ENCODE peak calls at places on chromosome 7, in nine cellular contexts. U is LHCN-M2; K is tibial artery; X is central memory CD4-positive, alpha-beta T cell; N is DMS153; S is GM06990; L is HFFc6; M is NCI-H1105; A is posterior vena cava. O is an unnamed sample.

GRCh38 chr7:98418636-98419315 is 17.9 kb upstream of the BAIAP2L1 start:
- DNase-seq in U (peak), K (no peak), X (no peak), N (peak), S (no peak), L (peak), M (no peak), A (no peak), O (peak)

GRCh38 chr7:28953628-28954027 is 4.5 kb downstream of the TRIL start:
- DNase-seq in U (peak), K (no peak), X (no peak), N (peak), S (no peak), L (no peak), M (no peak), A (no peak), O (peak)

GRCh38 chr7:142420554-142421362 is 162.9 kb upstream of the PRSS58 start:
- DNase-seq in U (peak), K (no peak), X (no peak), N (no peak), S (no peak), L (peak), M (no peak), A (no peak), O (peak)

GRCh38 chr7:102872460-102872859 is 40.3 kb upstream of the LRRC17 start:
- DNase-seq in U (peak), K (no peak), X (no peak), N (no peak), S (no peak), L (peak), M (no peak), A (no peak), O (peak)

GRCh38 chr7:147483634-147484292 is 1106.8 kb upstream of the C7orf33 start:
- DNase-seq in U (peak), K (no peak), X (no peak), N (no peak), S (no peak), L (no peak), M (no peak), A (no peak), O (no peak)

GRCh38 chr7:16647435-16647960 is 1.5 kb downstream of the BZW2 start:
- DNase-seq in U (no peak), K (no peak), X (no peak), N (no peak), S (no peak), L (no peak), M (no peak), A (no peak), O (no peak)

GRCh38 chr7:121328508-121329459 is at the start of gene WNT16:
- DNase-seq in U (no peak), K (no peak), X (no peak), N (no peak), S (no peak), L (no peak), M (no peak), A (no peak), O (no peak)

GRCh38 chr7:75856562-75856961 is 22.3 kb upstream of the RHBDD2 start:
- DNase-seq in U (no peak), K (no peak), X (no peak), N (no peak), S (no peak), L (no peak), M (no peak), A (no peak), O (no peak)

GRCh38 chr7:82528577-82529305 is 85.2 kb upstream of the CACNA2D1 start:
- DNase-seq in U (peak), K (no peak), X (no peak), N (no peak), S (no peak), L (no peak), M (no peak), A (no peak), O (no peak)

GRCh38 chr7:157930441-157930840 is 593.6 kb downstream of the DNAJB6 start:
- DNase-seq in U (no peak), K (no peak), X (no peak), N (no peak), S (no peak), L (no peak), M (peak), A (no peak), O (no peak)

GRCh38 chr7:98341106-98341505 is 59.6 kb downstream of the BRI3 start:
- DNase-seq in U (peak), K (no peak), X (no peak), N (no peak), S (no peak), L (peak), M (no peak), A (no peak), O (no peak)

GRCh38 chr7:96246972-96247371 is 74.9 kb downstream of the SLC25A13 start:
- DNase-seq in U (no peak), K (no peak), X (no peak), N (no peak), S (no peak), L (no peak), M (peak), A (no peak), O (no peak)

GRCh38 chr7:92766461-92767003 is 69.8 kb downstream of the CDK6 start:
- DNase-seq in U (peak), K (no peak), X (no peak), N (peak), S (no peak), L (peak), M (no peak), A (no peak), O (no peak)

GRCh38 chr7:78090616-78091015 is 292.0 kb downstream of the PHTF2 start:
- DNase-seq in U (peak), K (no peak), X (no peak), N (no peak), S (no peak), L (peak), M (no peak), A (no peak), O (no peak)

GRCh38 chr7:112788778-112789343 is 1.3 kb downstream of the TMEM168 start:
- DNase-seq in U (no peak), K (no peak), X (no peak), N (no peak), S (no peak), L (no peak), M (no peak), A (no peak), O (no peak)

GRCh38 chr7:44767134-44767911 is 18.7 kb downstream of the ZMIZ2 start:
- DNase-seq in U (no peak), K (no peak), X (no peak), N (no peak), S (no peak), L (no peak), M (no peak), A (no peak), O (no peak)

GRCh38 chr7:151157645-151158329 is 9.7 kb downstream of the GBX1 start:
- DNase-seq in U (peak), K (no peak), X (no peak), N (no peak), S (no peak), L (peak), M (no peak), A (no peak), O (no peak)

GRCh38 chr7:117673367-117673766 is 193.5 kb downstream of the CFTR start:
- DNase-seq in U (no peak), K (no peak), X (no peak), N (peak), S (no peak), L (no peak), M (peak), A (peak), O (no peak)

GRCh38 chr7:112398534-112398933 is 51.7 kb upstream of the IFRD1 start:
- DNase-seq in U (no peak), K (no peak), X (peak), N (no peak), S (no peak), L (no peak), M (no peak), A (no peak), O (no peak)

GRCh38 chr7:64639267-64640001 is 26.5 kb upstream of the ZNF107 start:
- DNase-seq in U (no peak), K (no peak), X (no peak), N (no peak), S (no peak), L (no peak), M (no peak), A (no peak), O (no peak)

GRCh38 chr7:74181821-74182220 is 7.7 kb downstream of the EIF4H start:
- DNase-seq in U (no peak), K (no peak), X (no peak), N (no peak), S (no peak), L (no peak), M (no peak), A (no peak), O (no peak)

GRCh38 chr7:29556405-29557195 is 7.0 kb upstream of the PRR15 start:
- DNase-seq in U (no peak), K (no peak), X (no peak), N (no peak), S (no peak), L (no peak), M (no peak), A (no peak), O (no peak)

O was measured in H4.